ENCODE peak calls at places on chromosomes 2 and 18, in four cellular contexts. One of them, this sample, is unnamed.
A peak's percentile ranks its signal among the peaks of the same experiment; 100 is the strongest.

GRCh38 chr2:27016801-27017325 is 15.9 kb upstream of the TMEM214 start:
- DNase-seq in kidney epithelial cell: no peak
- DNase-seq in tibial nerve: peak; percentile 61
- DNase-seq in mammary epithelial cell: peak; percentile 25
- DNase-seq in this sample: peak; percentile 62

GRCh38 chr18:11963991-11964484 is 17.3 kb upstream of the IMPA2 start:
- DNase-seq in mammary epithelial cell: no peak
- DNase-seq in tibial nerve: no peak
- DNase-seq in kidney epithelial cell: no peak
- DNase-seq in this sample: no peak

GRCh38 chr2:80364511-80365212 is 60.1 kb upstream of the LRRTM1 start:
- DNase-seq in tibial nerve: no peak
- DNase-seq in mammary epithelial cell: no peak
- DNase-seq in kidney epithelial cell: no peak
- DNase-seq in this sample: no peak

GRCh38 chr2:120436885-120437603 is 91.1 kb downstream of the INHBB start:
- DNase-seq in tibial nerve: no peak
- DNase-seq in kidney epithelial cell: no peak
- DNase-seq in mammary epithelial cell: peak; percentile 54
- DNase-seq in this sample: peak; percentile 47

GRCh38 chr2:168490015-168490874 is 34.2 kb downstream of the CERS6 start:
- DNase-seq in mammary epithelial cell: peak; percentile 48
- DNase-seq in tibial nerve: no peak
- DNase-seq in kidney epithelial cell: no peak
- DNase-seq in this sample: peak; percentile 54

GRCh38 chr2:51410351-51410750 is 378.4 kb upstream of the NRXN1 start:
- DNase-seq in kidney epithelial cell: no peak
- DNase-seq in tibial nerve: no peak
- DNase-seq in mammary epithelial cell: no peak
- DNase-seq in this sample: no peak

GRCh38 chr18:21851327-21851961 is 110.9 kb downstream of the MIB1 start:
- DNase-seq in kidney epithelial cell: no peak
- DNase-seq in mammary epithelial cell: no peak
- DNase-seq in tibial nerve: no peak
- DNase-seq in this sample: peak; percentile 13

GRCh38 chr18:3104190-3105054 is 91.5 kb upstream of the LPIN2 start:
- DNase-seq in mammary epithelial cell: peak; percentile 71
- DNase-seq in tibial nerve: no peak
- DNase-seq in kidney epithelial cell: no peak
- DNase-seq in this sample: peak; percentile 86

GRCh38 chr2:17857016-17857415 is 21.5 kb upstream of the KCNS3 start:
- DNase-seq in kidney epithelial cell: no peak
- DNase-seq in mammary epithelial cell: peak; percentile 17
- DNase-seq in tibial nerve: no peak
- DNase-seq in this sample: peak; percentile 69

GRCh38 chr2:147161746-147162145 is 683.1 kb upstream of the ACVR2A start:
- DNase-seq in kidney epithelial cell: no peak
- DNase-seq in tibial nerve: no peak
- DNase-seq in mammary epithelial cell: no peak
- DNase-seq in this sample: peak; percentile 16

GRCh38 chr2:240131941-240132650 is 4.0 kb downstream of the COPS9 start:
- DNase-seq in mammary epithelial cell: no peak
- DNase-seq in tibial nerve: no peak
- DNase-seq in kidney epithelial cell: no peak
- DNase-seq in this sample: no peak

GRCh38 chr2:239881561-239882320 is 143.4 kb downstream of the NDUFA10 start:
- DNase-seq in mammary epithelial cell: no peak
- DNase-seq in tibial nerve: peak; percentile 15
- DNase-seq in kidney epithelial cell: no peak
- DNase-seq in this sample: no peak

GRCh38 chr18:55084546-55084945 is 125.3 kb upstream of the CCDC68 start:
- DNase-seq in kidney epithelial cell: no peak
- DNase-seq in mammary epithelial cell: no peak
- DNase-seq in tibial nerve: no peak
- DNase-seq in this sample: no peak

GRCh38 chr18:79493211-79493800 is 97.6 kb downstream of the NFATC1 start:
- DNase-seq in mammary epithelial cell: no peak
- DNase-seq in tibial nerve: no peak
- DNase-seq in kidney epithelial cell: no peak
- DNase-seq in this sample: no peak

GRCh38 chr2:100902833-100903405 is 83.0 kb downstream of the NPAS2 start:
- DNase-seq in kidney epithelial cell: peak; percentile 82
- DNase-seq in tibial nerve: peak; percentile 19
- DNase-seq in mammary epithelial cell: peak; percentile 92
- DNase-seq in this sample: peak; percentile 85

GRCh38 chr2:8682719-8683667 is 1.1 kb downstream of the ID2 start:
- DNase-seq in mammary epithelial cell: peak; percentile 47
- DNase-seq in kidney epithelial cell: no peak
- DNase-seq in tibial nerve: peak; percentile 43
- DNase-seq in this sample: peak; percentile 48

GRCh38 chr2:190415251-190415650 is 7.1 kb downstream of the MFSD6 start:
- DNase-seq in tibial nerve: no peak
- DNase-seq in kidney epithelial cell: no peak
- DNase-seq in mammary epithelial cell: no peak
- DNase-seq in this sample: no peak

GRCh38 chr2:63614983-63615945 is 26.5 kb downstream of the MDH1 start:
- DNase-seq in tibial nerve: no peak
- DNase-seq in mammary epithelial cell: peak; percentile 63
- DNase-seq in kidney epithelial cell: peak; percentile 31
- DNase-seq in this sample: peak; percentile 86

GRCh38 chr18:31821452-31822171 is 60.9 kb upstream of the SLC25A52 start:
- DNase-seq in tibial nerve: no peak
- DNase-seq in kidney epithelial cell: no peak
- DNase-seq in mammary epithelial cell: no peak
- DNase-seq in this sample: no peak

GRCh38 chr2:43040084-43040854 is 186.1 kb downstream of the ZFP36L2 start:
- DNase-seq in mammary epithelial cell: peak; percentile 56
- DNase-seq in tibial nerve: no peak
- DNase-seq in kidney epithelial cell: no peak
- DNase-seq in this sample: peak; percentile 81

GRCh38 chr18:32770181-32770650 is 2.6 kb downstream of the KLHL14 start:
- DNase-seq in mammary epithelial cell: no peak
- DNase-seq in kidney epithelial cell: no peak
- DNase-seq in tibial nerve: no peak
- DNase-seq in this sample: no peak

GRCh38 chr2:202486351-202486750 is 110.2 kb downstream of the BMPR2 start:
- DNase-seq in kidney epithelial cell: peak; percentile 12
- DNase-seq in mammary epithelial cell: no peak
- DNase-seq in tibial nerve: no peak
- DNase-seq in this sample: no peak

GRCh38 chr2:127652786-127653357 is 6.9 kb downstream of the GPR17 start:
- DNase-seq in tibial nerve: no peak
- DNase-seq in kidney epithelial cell: no peak
- DNase-seq in mammary epithelial cell: no peak
- DNase-seq in this sample: no peak

GRCh38 chr18:57258131-57258777 is 94.1 kb upstream of the ST8SIA3 start:
- DNase-seq in tibial nerve: no peak
- DNase-seq in kidney epithelial cell: no peak
- DNase-seq in mammary epithelial cell: no peak
- DNase-seq in this sample: no peak

GRCh38 chr2:183488421-183488820 is 364.2 kb downstream of the NUP35 start:
- DNase-seq in kidney epithelial cell: no peak
- DNase-seq in tibial nerve: no peak
- DNase-seq in mammary epithelial cell: no peak
- DNase-seq in this sample: no peak

GRCh38 chr2:36570416-36570815 is 27.6 kb downstream of the FEZ2 start:
- DNase-seq in tibial nerve: no peak
- DNase-seq in kidney epithelial cell: no peak
- DNase-seq in mammary epithelial cell: no peak
- DNase-seq in this sample: peak; percentile 43

GRCh38 chr2:9779572-9780264 is 63.6 kb upstream of the TAF1B start:
- DNase-seq in kidney epithelial cell: no peak
- DNase-seq in mammary epithelial cell: no peak
- DNase-seq in tibial nerve: no peak
- DNase-seq in this sample: no peak

GRCh38 chr18:48932822-48933510 is 17.8 kb downstream of the SMAD7 start:
- DNase-seq in kidney epithelial cell: no peak
- DNase-seq in tibial nerve: peak; percentile 41
- DNase-seq in mammary epithelial cell: no peak
- DNase-seq in this sample: no peak

GRCh38 chr2:54258171-54258570 is 2.1 kb upstream of the TSPYL6 start:
- DNase-seq in mammary epithelial cell: no peak
- DNase-seq in tibial nerve: no peak
- DNase-seq in kidney epithelial cell: no peak
- DNase-seq in this sample: no peak

GRCh38 chr18:44951748-44952147 is 271.1 kb downstream of the SETBP1 start:
- DNase-seq in mammary epithelial cell: no peak
- DNase-seq in kidney epithelial cell: no peak
- DNase-seq in tibial nerve: no peak
- DNase-seq in this sample: no peak

GRCh38 chr2:205903549-205904129 is 182.3 kb downstream of the INO80D start:
- DNase-seq in mammary epithelial cell: no peak
- DNase-seq in tibial nerve: no peak
- DNase-seq in kidney epithelial cell: no peak
- DNase-seq in this sample: peak; percentile 30

GRCh38 chr2:74865770-74866674 is 32.1 kb downstream of the HK2 start:
- DNase-seq in kidney epithelial cell: peak; percentile 86
- DNase-seq in mammary epithelial cell: no peak
- DNase-seq in tibial nerve: no peak
- DNase-seq in this sample: peak; percentile 36

DNA sequence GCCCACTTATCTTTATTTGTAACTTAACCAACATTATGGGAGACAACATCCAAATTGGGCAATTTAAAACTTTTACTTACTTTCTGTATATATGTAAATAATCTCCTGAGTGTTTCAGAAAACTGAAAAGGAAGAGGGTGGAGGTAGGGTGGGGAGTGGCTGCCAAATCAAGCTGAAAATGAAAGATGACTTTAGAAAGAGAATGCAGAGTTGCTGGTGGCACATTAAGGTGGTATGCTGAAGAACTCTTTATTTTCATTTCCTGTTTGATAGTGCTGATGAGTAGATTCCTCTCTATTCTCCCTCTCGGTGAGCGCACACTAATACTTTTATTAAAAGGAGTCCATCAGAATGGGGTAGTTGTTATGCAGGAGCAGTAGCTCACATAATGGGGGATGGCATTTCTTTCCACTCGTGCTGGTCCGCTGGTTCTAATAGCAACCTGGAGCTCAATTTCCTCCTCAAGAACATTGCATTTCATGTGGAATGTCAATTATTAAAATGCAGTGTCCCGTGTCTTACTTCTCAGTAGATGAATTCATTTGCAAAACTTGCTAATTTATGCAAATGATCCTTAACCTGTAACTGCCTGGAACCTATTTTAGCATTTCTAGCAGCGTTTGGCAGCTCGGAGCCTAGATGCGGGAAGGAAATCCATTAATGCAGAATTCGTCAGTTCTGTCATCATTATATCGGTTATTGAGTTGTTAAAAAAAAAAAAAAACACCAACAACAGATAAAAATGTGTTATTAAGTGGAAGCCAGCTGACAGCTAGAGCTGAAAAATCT is 466.9 kb upstream of the HNRNPA3 start:
- DNase-seq in kidney epithelial cell: no peak
- DNase-seq in mammary epithelial cell: no peak
- DNase-seq in tibial nerve: no peak
- DNase-seq in this sample: no peak
- H3K4me3 ChIP-seq in kidney epithelial cell: no peak overlapping the region
- H3K4me3 ChIP-seq in mammary epithelial cell: no peak overlapping the region
- H3K4me3 ChIP-seq in tibial nerve: no peak overlapping the region
- H3K4me3 ChIP-seq in this sample: no peak overlapping the region

GRCh38 chr18:28040720-28041119 is 136.2 kb downstream of the CDH2 start:
- DNase-seq in mammary epithelial cell: no peak
- DNase-seq in tibial nerve: no peak
- DNase-seq in kidney epithelial cell: no peak
- DNase-seq in this sample: no peak

GRCh38 chr18:28041366-28041765 is 135.6 kb downstream of the CDH2 start:
- DNase-seq in kidney epithelial cell: no peak
- DNase-seq in tibial nerve: no peak
- DNase-seq in mammary epithelial cell: no peak
- DNase-seq in this sample: no peak

GRCh38 chr18:28040216-28040615 is 136.7 kb downstream of the CDH2 start:
- DNase-seq in mammary epithelial cell: no peak
- DNase-seq in tibial nerve: no peak
- DNase-seq in kidney epithelial cell: no peak
- DNase-seq in this sample: no peak

GRCh38 chr18:28036481-28036880 is 140.4 kb downstream of the CDH2 start:
- DNase-seq in kidney epithelial cell: no peak
- DNase-seq in tibial nerve: no peak
- DNase-seq in mammary epithelial cell: no peak
- DNase-seq in this sample: no peak

GRCh38 chr18:28039078-28039477 is 137.9 kb downstream of the CDH2 start:
- DNase-seq in tibial nerve: no peak
- DNase-seq in kidney epithelial cell: no peak
- DNase-seq in mammary epithelial cell: peak; percentile 3
- DNase-seq in this sample: peak; percentile 73
- TF ChIP-seq CTCF in tibial nerve: no peak
- TF ChIP-seq CTCF in kidney epithelial cell: no peak
- TF ChIP-seq CTCF in mammary epithelial cell: no peak
- TF ChIP-seq CTCF in this sample: no peak

GRCh38 chr18:35618703-35619102 is 37.2 kb downstream of the GALNT1 start:
- DNase-seq in mammary epithelial cell: no peak
- DNase-seq in kidney epithelial cell: no peak
- DNase-seq in tibial nerve: no peak
- DNase-seq in this sample: no peak
- H3K4me3 ChIP-seq in mammary epithelial cell: no peak overlapping the region
- H3K4me3 ChIP-seq in kidney epithelial cell: no peak overlapping the region
- H3K4me3 ChIP-seq in tibial nerve: no peak overlapping the region
- H3K4me3 ChIP-seq in this sample: no peak overlapping the region

GRCh38 chr2:158459161-158460003 is 2.6 kb downstream of the PKP4 start:
- DNase-seq in mammary epithelial cell: peak; percentile 28
- DNase-seq in kidney epithelial cell: no peak
- DNase-seq in tibial nerve: no peak
- DNase-seq in this sample: peak; percentile 29

GRCh38 chr2:158463496-158464095 is 6.8 kb downstream of the PKP4 start:
- DNase-seq in mammary epithelial cell: no peak
- DNase-seq in kidney epithelial cell: no peak
- DNase-seq in tibial nerve: no peak
- DNase-seq in this sample: no peak

GRCh38 chr2:158458617-158458920 is 1.8 kb downstream of the PKP4 start:
- DNase-seq in mammary epithelial cell: no peak
- DNase-seq in kidney epithelial cell: no peak
- DNase-seq in tibial nerve: no peak
- DNase-seq in this sample: no peak

GRCh38 chr2:158457826-158458616 is 1.3 kb downstream of the PKP4 start:
- DNase-seq in kidney epithelial cell: no peak
- DNase-seq in tibial nerve: peak; percentile 24
- DNase-seq in mammary epithelial cell: peak; percentile 77
- DNase-seq in this sample: peak; percentile 70

DNA sequence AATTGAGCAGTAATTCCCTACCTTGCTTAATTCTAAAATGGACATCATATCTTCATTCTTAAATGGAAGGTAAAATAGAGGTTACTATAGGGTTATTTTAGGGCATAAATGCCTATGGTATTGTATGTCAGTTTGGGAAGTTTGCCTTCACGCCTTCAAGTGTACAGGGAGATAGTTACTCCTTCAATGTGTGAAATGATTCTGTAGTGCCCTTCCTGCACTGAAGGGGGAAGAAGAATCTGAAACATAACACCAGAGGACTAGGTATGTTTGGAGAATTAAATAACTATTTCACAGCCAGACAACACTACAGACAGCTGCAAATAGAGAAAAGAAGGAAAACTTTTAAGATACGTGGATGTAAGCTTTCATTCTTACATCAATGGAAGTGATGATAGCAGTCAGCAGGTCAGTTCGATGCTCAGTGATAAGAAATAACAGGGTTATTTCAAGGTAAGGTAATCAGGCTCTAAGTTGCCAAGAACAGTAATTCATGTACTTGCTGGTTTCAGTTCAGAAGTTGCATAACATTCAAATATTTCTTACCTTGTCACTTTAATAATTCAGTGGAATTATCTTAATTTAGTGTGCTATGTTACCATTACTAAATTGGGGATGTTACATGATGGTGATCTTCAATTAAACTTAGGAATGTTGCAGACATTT is 4.0 kb downstream of the PKP4 start:
- DNase-seq in tibial nerve: no peak
- DNase-seq in mammary epithelial cell: peak; percentile 38
- DNase-seq in kidney epithelial cell: no peak
- DNase-seq in this sample: peak; percentile 28
- TF ChIP-seq CTCF in tibial nerve: no peak
- TF ChIP-seq CTCF in mammary epithelial cell: peak; percentile 46
- TF ChIP-seq CTCF in kidney epithelial cell: peak; percentile 43
- TF ChIP-seq CTCF in this sample: peak; percentile 32